ENCODE peak calls at places on chromosomes 2 and 18, in nine cellular contexts. C, K, E, N, V, L, R, S and B are unnamed samples.

GRCh38 chr2:105179469-105180372 is 61.8 kb upstream of the GPR45 start:
- DNase-seq in C (peak; percentile 17), K (no peak), E (peak; percentile 60), N (peak; percentile 89), V (peak; percentile 59), L (peak; percentile 18), R (no peak), S (peak; percentile 79), B (peak; percentile 63)

GRCh38 chr2:150319085-150319484 is 168.4 kb downstream of the RND3 start:
- DNase-seq in C (no peak), K (no peak), E (no peak), N (no peak), V (no peak), L (no peak), R (no peak), S (no peak), B (no peak)

GRCh38 chr2:216139884-216140283 is 30.7 kb downstream of the XRCC5 start:
- DNase-seq in C (no peak), K (peak; percentile 12), E (peak; percentile 28), N (peak; percentile 21), V (no peak), L (no peak), R (no peak), S (no peak), B (no peak)

GRCh38 chr2:226687641-226688253 is 111.9 kb downstream of the IRS1 start:
- DNase-seq in C (no peak), K (no peak), E (no peak), N (no peak), V (no peak), L (no peak), R (no peak), S (no peak), B (no peak)

GRCh38 chr2:110101911-110102774 is 13.5 kb downstream of the MALL start:
- DNase-seq in C (no peak), K (no peak), E (no peak), N (no peak), V (peak; percentile 42), L (no peak), R (peak; percentile 76), S (peak; percentile 42), B (no peak)

GRCh38 chr2:88852753-88853402 is 161.4 kb downstream of the RPIA start:
- DNase-seq in C (no peak), K (peak; percentile 29), E (no peak), N (no peak), V (no peak), L (no peak), R (no peak), S (no peak), B (no peak)

GRCh38 chr2:9249036-9249800 is 42.6 kb downstream of the ASAP2 start:
- DNase-seq in C (no peak), K (no peak), E (no peak), N (no peak), V (peak; percentile 85), L (no peak), R (no peak), S (peak; percentile 42), B (peak; percentile 69)

GRCh38 chr2:155546715-155547555 is 785.6 kb downstream of the NR4A2 start:
- DNase-seq in C (no peak), K (no peak), E (no peak), N (no peak), V (no peak), L (no peak), R (no peak), S (peak; percentile 4), B (no peak)

GRCh38 chr2:148020358-148021058 is at the start of gene ORC4:
- DNase-seq in C (peak; percentile 98), K (peak; percentile 99), E (peak; percentile 98), N (peak; percentile 98), V (peak; percentile 99), L (peak; percentile 100), R (peak; percentile 99), S (peak; percentile 100), B (peak; percentile 99)

GRCh38 chr2:8103085-8103708 is 578.7 kb upstream of the ID2 start:
- DNase-seq in C (no peak), K (no peak), E (no peak), N (no peak), V (peak; percentile 70), L (no peak), R (no peak), S (no peak), B (peak; percentile 35)

GRCh38 chr2:46198164-46198883 is 98.9 kb upstream of the EPAS1 start:
- DNase-seq in C (no peak), K (no peak), E (no peak), N (no peak), V (peak; percentile 56), L (no peak), R (no peak), S (no peak), B (no peak)

GRCh38 chr2:43311276-43311675 is 84.9 kb upstream of the ZFP36L2 start:
- DNase-seq in C (no peak), K (no peak), E (no peak), N (no peak), V (peak; percentile 87), L (no peak), R (no peak), S (peak; percentile 76), B (peak; percentile 94)

GRCh38 chr2:71545572-71546274 is 92.4 kb downstream of the DYSF start:
- DNase-seq in C (peak; percentile 56), K (peak; percentile 68), E (peak; percentile 54), N (peak; percentile 57), V (peak; percentile 66), L (peak; percentile 55), R (peak; percentile 31), S (peak; percentile 50), B (peak; percentile 75)

GRCh38 chr2:28649481-28650260 is 102.0 kb upstream of the PPP1CB start:
- DNase-seq in C (no peak), K (no peak), E (no peak), N (peak; percentile 60), V (no peak), L (no peak), R (no peak), S (no peak), B (no peak)

GRCh38 chr2:237648016-237648381 is 20.6 kb downstream of the LRRFIP1 start:
- DNase-seq in C (no peak), K (no peak), E (no peak), N (no peak), V (peak; percentile 45), L (no peak), R (no peak), S (no peak), B (no peak)

GRCh38 chr2:71736091-71736878 is 282.9 kb downstream of the DYSF start:
- DNase-seq in C (no peak), K (no peak), E (no peak), N (no peak), V (no peak), L (no peak), R (no peak), S (no peak), B (no peak)

GRCh38 chr18:32930695-32931301 is 158.0 kb upstream of the KLHL14 start:
- DNase-seq in C (no peak), K (peak; percentile 71), E (peak; percentile 15), N (peak; percentile 2), V (peak; percentile 46), L (no peak), R (no peak), S (peak; percentile 70), B (peak; percentile 68)

GRCh38 chr18:50805732-50806131 is 14.1 kb downstream of the MRO start:
- DNase-seq in C (no peak), K (no peak), E (peak; percentile 52), N (no peak), V (no peak), L (no peak), R (no peak), S (no peak), B (no peak)

GRCh38 chr18:44637210-44638051 is 43.3 kb upstream of the SETBP1 start:
- DNase-seq in C (no peak), K (no peak), E (no peak), N (no peak), V (peak; percentile 53), L (no peak), R (no peak), S (peak; percentile 59), B (no peak)

DNA sequence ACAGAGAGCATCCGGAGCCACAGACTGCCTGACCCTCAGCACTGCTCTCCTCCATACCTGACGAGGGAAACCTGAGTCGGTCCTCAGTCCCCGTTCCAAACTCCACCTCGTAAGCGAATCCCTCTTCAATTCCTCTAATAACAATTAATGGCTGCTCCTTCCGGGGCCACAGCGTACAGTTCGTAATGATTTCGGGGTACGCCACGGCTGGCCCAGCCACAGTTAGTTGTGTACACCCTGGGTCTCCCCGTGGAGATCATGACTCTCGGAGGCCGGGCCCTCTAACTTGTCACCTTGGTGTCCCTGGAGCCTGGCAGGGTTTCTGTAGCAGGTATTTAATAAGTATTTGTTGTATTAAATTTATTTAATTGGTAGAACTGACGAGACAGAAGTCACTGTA is 121.5 kb downstream of the EIPR1 start:
- DNase-seq in C (no peak), K (no peak), E (no peak), N (no peak), V (no peak), L (no peak), R (no peak), S (no peak), B (no peak)
- H3K4me3 ChIP-seq in C (no peak overlapping the region), K (no peak overlapping the region), E (no peak overlapping the region), N (no peak overlapping the region), V (no peak overlapping the region), L (no peak overlapping the region), R (no peak overlapping the region), S (no peak overlapping the region), B (no peak overlapping the region)

DNA sequence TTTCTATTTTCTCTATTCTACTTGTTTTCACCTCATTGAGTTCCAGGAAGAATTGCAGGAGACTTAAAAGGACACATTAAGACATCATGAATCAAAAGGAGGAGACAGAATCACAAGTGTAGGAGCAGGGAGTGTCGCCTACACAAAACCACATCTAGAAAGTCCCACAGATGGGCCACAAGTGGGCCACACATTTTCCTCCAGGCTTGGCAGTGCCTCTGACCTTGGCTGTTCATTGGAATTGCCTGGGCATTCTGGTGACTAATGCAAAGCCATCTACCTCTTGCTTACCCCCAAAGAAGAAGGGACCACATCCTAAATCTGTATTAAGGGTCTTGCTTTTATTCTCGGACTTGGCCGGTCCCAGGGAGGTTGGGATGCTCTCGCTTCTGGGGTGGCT is 103.6 kb downstream of the KLHL29 start:
- DNase-seq in C (no peak), K (no peak), E (no peak), N (no peak), V (no peak), L (no peak), R (no peak), S (no peak), B (no peak)
- TF ChIP-seq CTCF in C (no peak), K (no peak), E (no peak), N (no peak), V (no peak), L (no peak), R (no peak), S (no peak), B (no peak)

DNA sequence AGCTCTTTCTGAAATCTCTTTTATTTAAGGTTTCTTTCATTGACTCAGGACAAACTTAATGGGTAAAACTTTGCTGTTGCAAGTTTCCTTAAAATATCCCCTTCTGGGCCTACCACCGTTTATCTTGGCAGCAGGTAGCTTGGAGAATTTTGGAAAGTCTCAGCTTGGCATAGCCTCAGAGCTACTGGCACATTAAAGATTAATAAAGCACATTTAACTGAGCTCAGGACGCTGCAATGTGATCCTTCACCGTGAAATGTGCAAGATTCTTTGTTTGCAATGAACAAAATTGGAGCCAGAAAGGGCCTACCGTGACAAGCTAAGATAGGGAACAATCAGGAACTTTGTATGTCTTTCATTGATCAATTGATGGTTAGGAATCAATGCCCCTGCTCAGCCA is 105.3 kb upstream of the NCKAP5 start:
- DNase-seq in C (no peak), K (no peak), E (no peak), N (no peak), V (no peak), L (no peak), R (no peak), S (no peak), B (peak; percentile 57)
- H3K4me3 ChIP-seq in C (no peak overlapping the region), K (no peak overlapping the region), E (no peak overlapping the region), N (no peak overlapping the region), V (no peak overlapping the region), L (no peak overlapping the region), R (no peak overlapping the region), S (no peak overlapping the region), B (peak overlapping the region; percentile 13)

GRCh38 chr18:66124394-66124793 is 373.6 kb downstream of the CDH7 start:
- DNase-seq in C (no peak), K (no peak), E (no peak), N (no peak), V (no peak), L (no peak), R (no peak), S (no peak), B (no peak)
- TF ChIP-seq CTCF in C (no peak), K (no peak), E (no peak), N (no peak), V (no peak), L (peak; percentile 33), R (no peak), S (no peak), B (no peak)